ENCODE peak calls at places on chromosomes 12 and 14, in seven cellular contexts. K, L, X, D, F, C and Q are unnamed samples.
A peak's percentile ranks its signal among the peaks of the same experiment; 100 is the strongest.

GRCh38 chr14:95346820-95347219 is 27.1 kb upstream of the CLMN start:
- DNase-seq in F (no peak), X (no peak), C (no peak), D (no peak), K (no peak), L (no peak), Q (no peak)

GRCh38 chr14:88476375-88476774 is 78.4 kb downstream of the PTPN21 start:
- DNase-seq in K (no peak), L (no peak), X (no peak), C (no peak), F (no peak), D (no peak), Q (no peak)

GRCh38 chr14:63276492-63277342 is 42.0 kb downstream of the GPHB5 start:
- DNase-seq in D (no peak), C (no peak), F (no peak), K (peak; percentile 17), X (no peak), L (peak; percentile 65), Q (no peak)

GRCh38 chr12:2641209-2641608 is 153.6 kb upstream of the FKBP4 start:
- DNase-seq in C (no peak), F (no peak), D (no peak), K (no peak), L (no peak), X (no peak), Q (no peak)

GRCh38 chr14:49512147-49512551 is 74.0 kb downstream of the RPS29 start:
- DNase-seq in C (no peak), X (no peak), F (no peak), K (no peak), L (peak; percentile 94), D (no peak), Q (no peak)

GRCh38 chr12:74152370-74152769 is 385.3 kb upstream of the ATXN7L3B start:
- DNase-seq in C (no peak), F (no peak), D (no peak), L (no peak), K (no peak), X (no peak), Q (no peak)

GRCh38 chr12:109378579-109378978 is 30.9 kb downstream of the MYO1H start:
- DNase-seq in C (no peak), L (no peak), X (no peak), D (no peak), K (no peak), F (no peak), Q (no peak)

GRCh38 chr12:95416111-95416636 is 57.8 kb upstream of the METAP2 start:
- DNase-seq in C (no peak), D (no peak), L (no peak), F (no peak), K (no peak), X (no peak), Q (no peak)

GRCh38 chr12:48903982-48904411 is 21.3 kb downstream of the FKBP11 start:
- DNase-seq in L (peak; percentile 51), X (peak; percentile 80), F (peak; percentile 73), C (peak; percentile 83), D (peak; percentile 41), K (peak; percentile 76), Q (peak; percentile 75)

GRCh38 chr14:100810435-100810834 is 15.5 kb upstream of the MEG3 start:
- DNase-seq in C (no peak), F (no peak), D (no peak), K (no peak), L (no peak), X (no peak), Q (no peak)

GRCh38 chr12:88305491-88305890 is 163.4 kb downstream of the TMTC3 start:
- DNase-seq in X (no peak), L (peak; percentile 46), K (peak; percentile 8), D (no peak), F (no peak), C (no peak), Q (no peak)

GRCh38 chr14:53356361-53357150 is 203.4 kb upstream of the DDHD1 start:
- DNase-seq in C (no peak), L (peak; percentile 15), F (no peak), X (no peak), K (no peak), D (no peak), Q (no peak)

GRCh38 chr12:122073815-122074214 is 4.7 kb upstream of the MLXIP start:
- DNase-seq in L (no peak), X (no peak), K (no peak), C (no peak), F (no peak), D (no peak), Q (no peak)

GRCh38 chr12:24596768-24597388 is 352.0 kb downstream of the BCAT1 start:
- DNase-seq in L (peak; percentile 20), F (no peak), D (no peak), K (peak; percentile 24), X (no peak), C (no peak), Q (no peak)

GRCh38 chr14:59811850-59812249 is 58.7 kb downstream of the RTN1 start:
- DNase-seq in L (no peak), F (no peak), K (no peak), C (no peak), X (no peak), D (no peak), Q (no peak)

GRCh38 chr12:105355752-105356151 is 25.3 kb downstream of the C12orf75 start:
- DNase-seq in K (peak; percentile 59), F (no peak), C (no peak), D (no peak), L (peak; percentile 36), X (no peak), Q (no peak)

GRCh38 chr12:34298176-34298970 is 276.1 kb downstream of the ALG10 start:
- DNase-seq in X (no peak), D (no peak), K (no peak), F (no peak), L (no peak), C (peak; percentile 1), Q (peak; percentile 0)

GRCh38 chr14:49623941-49624806 is 3.6 kb downstream of the MGAT2 start:
- DNase-seq in K (no peak), F (no peak), X (no peak), D (no peak), C (no peak), L (peak; percentile 81), Q (no peak)

GRCh38 chr12:108046633-108047032 is 82.5 kb upstream of the WSCD2 start:
- DNase-seq in C (no peak), X (no peak), L (no peak), K (no peak), D (no peak), F (peak; percentile 32), Q (no peak)

GRCh38 chr14:75133597-75133996 is 6.7 kb upstream of the NEK9 start:
- DNase-seq in L (no peak), D (no peak), X (no peak), C (no peak), K (no peak), F (no peak), Q (no peak)

GRCh38 chr14:75127903-75128595 is 1.2 kb upstream of the NEK9 start:
- DNase-seq in F (no peak), L (no peak), X (no peak), C (no peak), K (peak; percentile 51), D (no peak), Q (no peak)

GRCh38 chr14:75128596-75128990 is 1.7 kb upstream of the NEK9 start:
- DNase-seq in C (no peak), D (no peak), X (no peak), L (no peak), F (no peak), K (no peak), Q (no peak)

GRCh38 chr14:75134644-75135043 is 7.8 kb upstream of the NEK9 start:
- DNase-seq in X (no peak), K (no peak), D (no peak), C (no peak), L (peak; percentile 62), F (no peak), Q (no peak)

DNA sequence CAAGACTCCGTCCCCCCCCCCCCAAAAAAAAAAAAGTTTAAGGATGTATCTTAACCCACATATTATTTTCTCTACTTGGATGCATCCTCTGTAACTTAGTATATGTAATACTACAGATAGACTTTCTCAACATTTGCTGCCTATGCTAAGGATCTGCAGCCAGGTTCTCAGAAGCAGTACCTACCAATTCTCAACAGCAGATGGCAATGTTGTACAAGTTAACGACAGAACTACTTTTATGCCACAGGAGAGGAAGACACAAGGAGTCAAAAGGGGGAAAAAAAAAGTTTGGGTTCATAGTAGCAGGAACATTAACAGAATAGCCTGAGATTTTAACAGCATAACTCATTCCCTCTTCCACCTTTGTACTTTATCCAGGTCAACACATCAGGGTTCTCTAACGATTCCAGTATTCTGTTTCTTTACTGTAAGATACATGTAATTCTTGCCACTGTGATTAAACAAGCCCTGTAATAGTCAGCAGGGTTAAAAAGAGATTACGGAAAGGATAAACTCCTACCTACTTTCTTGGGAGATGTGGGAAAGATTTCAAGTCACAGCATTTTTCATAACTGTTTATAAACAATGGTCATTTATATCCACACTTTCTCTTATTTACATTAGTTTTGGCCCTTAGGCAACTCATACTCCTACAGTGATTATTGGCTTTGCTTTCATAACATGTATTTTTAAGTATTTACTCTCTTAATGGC is 5.7 kb upstream of the NEK9 start:
- DNase-seq in X (peak; percentile 61), K (peak; percentile 69), D (no peak), F (peak; percentile 30), C (no peak), L (peak; percentile 71), Q (peak; percentile 73)
- TF ChIP-seq CTCF in X (peak; percentile 91), K (peak; percentile 83), D (peak; percentile 72), F (peak; percentile 71), C (peak; percentile 61), L (peak; percentile 69), Q (peak; percentile 81)

GRCh38 chr14:99391671-99392070 is 89.0 kb downstream of the SETD3 start:
- DNase-seq in F (no peak), K (no peak), D (no peak), X (no peak), L (no peak), C (no peak), Q (no peak)
- TF ChIP-seq CTCF in F (no peak), K (no peak), D (no peak), X (no peak), L (no peak), C (no peak), Q (no peak)

GRCh38 chr14:51446771-51447170 is 204.9 kb upstream of the FRMD6 start:
- DNase-seq in L (no peak), D (no peak), C (no peak), X (no peak), F (no peak), K (no peak), Q (no peak)
- TF ChIP-seq CTCF in L (no peak), D (no peak), C (no peak), X (no peak), F (no peak), K (no peak), Q (no peak)

GRCh38 chr12:21773799-21774198 is 707 bp downstream of the KCNJ8 start:
- DNase-seq in F (no peak), D (no peak), C (no peak), K (no peak), L (no peak), X (no peak), Q (no peak)

GRCh38 chr12:21774358-21775129 is at the start of gene KCNJ8:
- DNase-seq in X (peak; percentile 86), L (no peak), K (no peak), F (peak; percentile 83), D (peak; percentile 16), C (peak; percentile 90), Q (peak; percentile 90)

GRCh38 chr12:21771311-21771710 is 3.2 kb downstream of the KCNJ8 start:
- DNase-seq in K (no peak), D (no peak), C (no peak), F (no peak), L (no peak), X (no peak), Q (no peak)

GRCh38 chr12:21775130-21775920 is 819 bp upstream of the KCNJ8 start:
- DNase-seq in D (no peak), X (no peak), F (no peak), K (no peak), L (no peak), C (no peak), Q (no peak)

GRCh38 chr12:21773263-21773741 is 1.2 kb downstream of the KCNJ8 start:
- DNase-seq in K (no peak), C (peak; percentile 65), F (peak; percentile 49), L (no peak), D (no peak), X (peak; percentile 52), Q (peak; percentile 67)
- TF ChIP-seq CTCF in K (peak; percentile 51), C (no peak), F (peak; percentile 32), L (no peak), D (peak; percentile 15), X (no peak), Q (no peak)